ENCODE peak calls at places on chromosomes 16 and 17, in eight cellular contexts. I is heart right ventricle, O is body of pancreas, A is ovary, U is suprapubic skin, N is WERI-Rb-1, L is esophagus squamous epithelium, Q is left lung. W is an unnamed sample.
A peak's percentile ranks its signal among the peaks of the same experiment; 100 is the strongest.

GRCh38 chr16:31484491-31485171 is 1.7 kb downstream of the SLC5A2 start:
- DNase-seq in I (no peak), O (no peak), A (no peak), U (no peak), N (no peak), L (no peak), Q (peak; percentile 90), W (no peak)

GRCh38 chr17:8004899-8005298 is 2.5 kb downstream of the GUCY2D start:
- DNase-seq in I (no peak), O (no peak), A (no peak), U (peak; percentile 14), N (no peak), L (no peak), Q (no peak), W (no peak)

GRCh38 chr17:6551909-6552768 is 4.2 kb downstream of the PITPNM3 start:
- DNase-seq in I (no peak), O (peak; percentile 35), A (peak; percentile 53), U (no peak), N (no peak), L (no peak), Q (peak; percentile 83), W (no peak)

GRCh38 chr17:79944821-79945391 is 90.8 kb downstream of the TBC1D16 start:
- DNase-seq in I (no peak), O (peak; percentile 10), A (peak; percentile 24), U (peak; percentile 58), N (peak; percentile 14), L (no peak), Q (peak; percentile 75), W (no peak)

GRCh38 chr16:4475880-4476790 is at the start of gene HMOX2:
- DNase-seq in I (peak; percentile 95), O (peak; percentile 96), A (peak; percentile 92), U (peak; percentile 95), N (peak; percentile 95), L (peak; percentile 52), Q (peak; percentile 98), W (peak; percentile 86)

GRCh38 chr17:74521701-74522201 is 9.5 kb downstream of the CD300LB start:
- DNase-seq in I (no peak), O (no peak), A (no peak), U (no peak), N (no peak), L (no peak), Q (no peak), W (no peak)

GRCh38 chr16:85569039-85569614 is 44.0 kb upstream of the GSE1 start:
- DNase-seq in I (no peak), O (no peak), A (no peak), U (no peak), N (no peak), L (no peak), Q (peak; percentile 55), W (no peak)

GRCh38 chr17:83075270-83075880 is 4.0 kb upstream of the METRNL start:
- DNase-seq in I (no peak), O (no peak), A (no peak), U (no peak), N (no peak), L (no peak), Q (no peak), W (no peak)

GRCh38 chr16:8683640-8684039 is 9.2 kb downstream of the ABAT start:
- DNase-seq in I (no peak), O (no peak), A (no peak), U (no peak), N (no peak), L (no peak), Q (no peak), W (no peak)
- H3K9me3 ChIP-seq in I (peaks cover under 1% of the 10 kb centered on the region), O (no peaks in the 10 kb centered on the region), A (no peaks in the 10 kb centered on the region), U (no peaks in the 10 kb centered on the region), N (peaks cover 4% of the 10 kb centered on the region), L (no peaks in the 10 kb centered on the region), Q (no peaks in the 10 kb centered on the region), W (no peaks in the 10 kb centered on the region)

GRCh38 chr16:12215302-12216105 is 239.0 kb downstream of the SNX29 start:
- DNase-seq in I (no peak), O (no peak), A (no peak), U (no peak), N (peak; percentile 19), L (no peak), Q (no peak), W (no peak)
- TF ChIP-seq CTCF in I (no peak), O (no peak), A (no peak), U (no peak), N (peak; percentile 74), L (no peak), Q (no peak), W (no peak)

DNA sequence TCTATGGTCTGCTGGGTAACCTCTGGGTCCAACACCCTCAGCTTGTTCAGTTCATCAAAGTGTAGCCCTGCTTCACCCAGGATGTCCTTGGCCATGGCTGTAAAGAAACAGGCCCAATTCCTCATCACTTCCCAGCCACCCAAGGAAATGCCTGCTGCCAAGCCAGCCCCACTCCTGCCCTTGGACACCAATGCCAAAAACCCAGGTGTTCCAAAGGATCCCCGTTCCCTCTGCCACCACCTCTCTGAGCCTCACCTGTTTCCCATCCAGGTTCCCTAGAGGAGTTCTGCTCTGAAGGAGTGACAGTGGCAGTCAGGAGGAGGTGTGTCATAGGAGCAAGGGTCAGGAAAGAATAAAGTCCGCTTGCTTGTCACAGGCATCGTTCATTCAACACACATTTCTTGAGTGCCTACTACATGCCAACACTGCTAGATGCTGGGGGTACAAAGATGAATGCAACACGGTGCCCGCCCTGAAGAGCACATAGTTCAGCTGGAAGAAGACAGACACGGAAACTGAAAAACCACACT is 3.3 kb downstream of the IFT20 start:
- DNase-seq in I (no peak), O (peak; percentile 39), A (no peak), U (no peak), N (no peak), L (no peak), Q (no peak), W (no peak)
- H3K36me3 ChIP-seq in I (peaks cover 50% of the 10 kb centered on the region), O (peaks cover 4% of the 10 kb centered on the region), A (no peaks in the 10 kb centered on the region), U (peaks cover 38% of the 10 kb centered on the region), N (peaks cover 48% of the 10 kb centered on the region), L (peaks cover 5% of the 10 kb centered on the region), Q (no peaks in the 10 kb centered on the region), W (peaks cover 4% of the 10 kb centered on the region)

GRCh38 chr17:5181509-5182305 is 10.0 kb downstream of the ZNF594 start:
- DNase-seq in I (no peak), O (no peak), A (no peak), U (no peak), N (no peak), L (no peak), Q (no peak), W (no peak)
- H3K9me3 ChIP-seq in I (peaks cover 100% of the 10 kb centered on the region), O (peaks cover 9% of the 10 kb centered on the region), A (peaks cover 22% of the 10 kb centered on the region), U (peaks cover 85% of the 10 kb centered on the region), N (peaks cover 79% of the 10 kb centered on the region), L (peaks cover 94% of the 10 kb centered on the region), Q (peaks cover 26% of the 10 kb centered on the region), W (peaks cover 41% of the 10 kb centered on the region)

GRCh38 chr16:69260019-69260418 is 51.1 kb upstream of the VPS4A start:
- DNase-seq in I (no peak), O (no peak), A (no peak), U (no peak), N (no peak), L (no peak), Q (no peak), W (no peak)
- TF ChIP-seq CTCF in I (no peak), O (no peak), A (no peak), U (no peak), N (peak; percentile 19), L (no peak), Q (no peak), W (no peak)

GRCh38 chr16:22330326-22330725 is 33.1 kb downstream of the POLR3E start:
- DNase-seq in I (no peak), O (no peak), A (no peak), U (no peak), N (no peak), L (no peak), Q (no peak), W (no peak)

GRCh38 chr16:22337045-22337444 is 37.4 kb downstream of the CDR2 start:
- DNase-seq in I (no peak), O (no peak), A (no peak), U (no peak), N (no peak), L (no peak), Q (no peak), W (no peak)

GRCh38 chr16:22335668-22336246 is 38.5 kb downstream of the POLR3E start:
- DNase-seq in I (no peak), O (no peak), A (no peak), U (no peak), N (no peak), L (no peak), Q (no peak), W (no peak)

GRCh38 chr16:22336581-22336980 is 37.8 kb downstream of the CDR2 start:
- DNase-seq in I (no peak), O (no peak), A (no peak), U (no peak), N (no peak), L (no peak), Q (no peak), W (no peak)

DNA sequence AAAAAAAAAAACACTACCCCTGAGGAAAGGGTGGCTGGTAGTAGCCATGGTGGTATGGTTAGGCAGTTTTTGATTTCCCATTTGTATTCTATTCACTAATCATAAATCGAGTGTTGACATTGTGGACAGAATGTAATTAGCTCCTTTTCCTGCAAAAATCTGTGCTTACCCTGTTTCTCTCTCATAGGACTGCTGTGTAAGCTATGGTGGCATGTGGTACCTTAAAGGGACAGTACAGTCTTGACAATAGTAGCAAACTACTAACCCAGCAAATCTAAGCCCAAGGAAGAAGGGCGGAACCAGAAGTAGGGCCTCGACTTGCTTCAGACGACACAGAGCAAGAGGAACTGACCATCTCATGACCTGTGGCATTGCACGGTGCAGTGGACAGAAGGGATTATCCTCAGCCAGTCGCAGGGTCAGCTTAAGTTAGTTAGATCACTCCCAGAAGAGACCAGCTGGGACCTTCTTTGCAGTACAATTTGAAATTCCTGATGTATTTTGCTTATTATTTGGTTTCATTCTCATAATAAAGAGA is 36.3 kb downstream of the POLR3E start:
- DNase-seq in I (no peak), O (no peak), A (no peak), U (no peak), N (no peak), L (no peak), Q (no peak), W (no peak)
- H3K36me3 ChIP-seq in I (peaks cover 83% of the 10 kb centered on the region), O (peaks cover 9% of the 10 kb centered on the region), A (no peaks in the 10 kb centered on the region), U (peaks cover 66% of the 10 kb centered on the region), N (peaks cover 69% of the 10 kb centered on the region), L (peaks cover 5% of the 10 kb centered on the region), Q (no peaks in the 10 kb centered on the region), W (peaks cover 23% of the 10 kb centered on the region)

GRCh38 chr17:59219370-59219769 is 941 bp upstream of the GDPD1 start:
- DNase-seq in I (no peak), O (no peak), A (no peak), U (no peak), N (no peak), L (no peak), Q (no peak), W (no peak)
- H3K9me3 ChIP-seq in I (no peaks in the 10 kb centered on the region), O (no peaks in the 10 kb centered on the region), A (no peaks in the 10 kb centered on the region), U (no peaks in the 10 kb centered on the region), N (no peaks in the 10 kb centered on the region), L (no peaks in the 10 kb centered on the region), Q (no peaks in the 10 kb centered on the region), W (no peaks in the 10 kb centered on the region)

DNA sequence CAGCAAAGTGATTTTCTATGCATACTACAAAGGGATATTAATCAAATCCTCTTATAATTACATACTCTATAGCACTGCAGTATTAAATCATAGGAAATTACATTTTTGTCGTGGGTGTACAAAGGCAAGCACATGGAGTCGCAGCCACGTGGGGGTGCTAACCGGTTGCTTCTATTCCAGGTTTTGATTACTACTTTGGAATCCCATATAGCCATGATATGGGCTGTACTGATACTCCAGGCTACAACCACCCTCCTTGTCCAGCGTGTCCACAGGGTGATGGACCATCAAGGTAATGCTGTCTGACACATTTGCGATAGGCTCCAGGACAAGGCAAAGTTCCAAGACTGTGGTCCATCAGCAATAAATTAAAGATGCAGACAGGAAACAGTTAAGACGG is 60.1 kb downstream of the ARSG start:
- DNase-seq in I (peak; percentile 24), O (peak; percentile 36), A (no peak), U (no peak), N (no peak), L (no peak), Q (no peak), W (no peak)
- TF ChIP-seq CTCF in I (peak; percentile 16), O (peak; percentile 30), A (peak; percentile 13), U (no peak), N (no peak), L (no peak), Q (no peak), W (no peak)